ENCODE peak calls at places on chromosomes 4 and X, in five cellular contexts. One of them, this sample, is unnamed.

GRCh38 chr4:138835833-138836521 is 179.6 kb upstream of the NOCT start:
- DNase-seq in T-cell: no peak
- DNase-seq in Calu3: peak
- DNase-seq in T-helper 2 cell treated with Interferon-gamma antibody and Interleukin-4, amounts not matched to agents 5 μg/mL and 100 μg/mL, for 36 hours: no peak
- DNase-seq in A673: peak
- DNase-seq in this sample: no peak

GRCh38 chr4:160038560-160038959 is 935.7 kb downstream of the RAPGEF2 start:
- DNase-seq in T-cell: no peak
- DNase-seq in Calu3: no peak
- DNase-seq in T-helper 2 cell treated with Interferon-gamma antibody and Interleukin-4, amounts not matched to agents 5 μg/mL and 100 μg/mL, for 36 hours: no peak
- DNase-seq in A673: peak
- DNase-seq in this sample: no peak

GRCh38 chr4:118288097-118288496 is 64.7 kb downstream of the PRSS12 start:
- DNase-seq in T-cell: no peak
- DNase-seq in Calu3: no peak
- DNase-seq in T-helper 2 cell treated with Interferon-gamma antibody and Interleukin-4, amounts not matched to agents 5 μg/mL and 100 μg/mL, for 36 hours: no peak
- DNase-seq in A673: no peak
- DNase-seq in this sample: no peak

GRCh38 chr4:110196871-110197420 is 1.5 kb downstream of the ELOVL6 start:
- DNase-seq in T-cell: peak
- DNase-seq in Calu3: no peak
- DNase-seq in T-helper 2 cell treated with Interferon-gamma antibody and Interleukin-4, amounts not matched to agents 5 μg/mL and 100 μg/mL, for 36 hours: peak
- DNase-seq in A673: no peak
- DNase-seq in this sample: peak

GRCh38 chrX:16022580-16023170 is 100.7 kb upstream of the GRPR start:
- DNase-seq in T-cell: no peak
- DNase-seq in Calu3: no peak
- DNase-seq in T-helper 2 cell treated with Interferon-gamma antibody and Interleukin-4, amounts not matched to agents 5 μg/mL and 100 μg/mL, for 36 hours: no peak
- DNase-seq in A673: peak
- DNase-seq in this sample: no peak

GRCh38 chr4:38396845-38397547 is 267.0 kb upstream of the KLF3 start:
- DNase-seq in T-cell: no peak
- DNase-seq in Calu3: no peak
- DNase-seq in T-helper 2 cell treated with Interferon-gamma antibody and Interleukin-4, amounts not matched to agents 5 μg/mL and 100 μg/mL, for 36 hours: no peak
- DNase-seq in A673: no peak
- DNase-seq in this sample: no peak

GRCh38 chr4:22456291-22456690 is 59.6 kb downstream of the ADGRA3 start:
- DNase-seq in T-cell: no peak
- DNase-seq in Calu3: no peak
- DNase-seq in T-helper 2 cell treated with Interferon-gamma antibody and Interleukin-4, amounts not matched to agents 5 μg/mL and 100 μg/mL, for 36 hours: no peak
- DNase-seq in A673: no peak
- DNase-seq in this sample: no peak

GRCh38 chr4:7429069-7429416 is 5.7 kb downstream of the PSAPL1 start:
- DNase-seq in T-cell: no peak
- DNase-seq in Calu3: no peak
- DNase-seq in T-helper 2 cell treated with Interferon-gamma antibody and Interleukin-4, amounts not matched to agents 5 μg/mL and 100 μg/mL, for 36 hours: no peak
- DNase-seq in A673: no peak
- DNase-seq in this sample: peak

GRCh38 chr4:128358231-128358902 is 70.8 kb upstream of the PGRMC2 start:
- DNase-seq in T-cell: no peak
- DNase-seq in Calu3: no peak
- DNase-seq in T-helper 2 cell treated with Interferon-gamma antibody and Interleukin-4, amounts not matched to agents 5 μg/mL and 100 μg/mL, for 36 hours: no peak
- DNase-seq in A673: no peak
- DNase-seq in this sample: no peak

GRCh38 chrX:44906041-44906440 is 33.1 kb downstream of the KDM6A start:
- DNase-seq in T-cell: no peak
- DNase-seq in Calu3: no peak
- DNase-seq in T-helper 2 cell treated with Interferon-gamma antibody and Interleukin-4, amounts not matched to agents 5 μg/mL and 100 μg/mL, for 36 hours: no peak
- DNase-seq in A673: no peak
- DNase-seq in this sample: no peak

GRCh38 chr4:86587016-86587713 is 7.0 kb upstream of the PTPN13 start:
- DNase-seq in T-cell: no peak
- DNase-seq in Calu3: no peak
- DNase-seq in T-helper 2 cell treated with Interferon-gamma antibody and Interleukin-4, amounts not matched to agents 5 μg/mL and 100 μg/mL, for 36 hours: no peak
- DNase-seq in A673: no peak
- DNase-seq in this sample: no peak

GRCh38 chr4:137967480-137968190 is 274.5 kb downstream of the SLC7A11 start:
- DNase-seq in T-cell: no peak
- DNase-seq in Calu3: no peak
- DNase-seq in T-helper 2 cell treated with Interferon-gamma antibody and Interleukin-4, amounts not matched to agents 5 μg/mL and 100 μg/mL, for 36 hours: no peak
- DNase-seq in A673: peak
- DNase-seq in this sample: no peak

GRCh38 chrX:26138043-26138442 is at the start of gene MAGEB18:
- DNase-seq in T-cell: no peak
- DNase-seq in Calu3: no peak
- DNase-seq in T-helper 2 cell treated with Interferon-gamma antibody and Interleukin-4, amounts not matched to agents 5 μg/mL and 100 μg/mL, for 36 hours: no peak
- DNase-seq in A673: no peak
- DNase-seq in this sample: no peak

GRCh38 chr4:182873726-182874125 is 43.5 kb downstream of the DCTD start:
- DNase-seq in T-cell: no peak
- DNase-seq in Calu3: no peak
- DNase-seq in T-helper 2 cell treated with Interferon-gamma antibody and Interleukin-4, amounts not matched to agents 5 μg/mL and 100 μg/mL, for 36 hours: no peak
- DNase-seq in A673: no peak
- DNase-seq in this sample: no peak